ENCODE peak calls at places on chromosome 15, in four cellular contexts. One of them, this sample, is unnamed. For H3K4me1 and H3K9me3, the result is how much of the 10 kb centered on the place peaks cover.

GRCh38 chr15:29125382-29126207 is 144.0 kb downstream of the NSMCE3 start:
- DNase-seq in tibial nerve: no peak
- DNase-seq in heart right ventricle: no peak
- DNase-seq in neural progenitor cell: no peak
- DNase-seq in this sample: no peak

GRCh38 chr15:77002954-77003912 is 8.3 kb downstream of the PSTPIP1 start:
- DNase-seq in tibial nerve: no peak
- DNase-seq in heart right ventricle: peak
- DNase-seq in neural progenitor cell: no peak
- DNase-seq in this sample: peak

GRCh38 chr15:89888214-89888804 is 5.5 kb downstream of the AP3S2 start:
- DNase-seq in neural progenitor cell: peak
- DNase-seq in heart right ventricle: no peak
- DNase-seq in tibial nerve: no peak
- DNase-seq in this sample: no peak

GRCh38 chr15:69631978-69632377 is 179.4 kb downstream of the RPLP1 start:
- DNase-seq in neural progenitor cell: no peak
- DNase-seq in heart right ventricle: no peak
- DNase-seq in tibial nerve: no peak
- DNase-seq in this sample: no peak

GRCh38 chr15:69290346-69291164 is 8.2 kb upstream of the PAQR5 start:
- DNase-seq in heart right ventricle: peak
- DNase-seq in neural progenitor cell: no peak
- DNase-seq in tibial nerve: peak
- DNase-seq in this sample: no peak

GRCh38 chr15:88258021-88258641 is 1.6 kb upstream of the NTRK3 start:
- DNase-seq in neural progenitor cell: peak
- DNase-seq in tibial nerve: no peak
- DNase-seq in heart right ventricle: peak
- DNase-seq in this sample: no peak

GRCh38 chr15:41967506-41968206 is 4.7 kb downstream of the EHD4 start:
- DNase-seq in heart right ventricle: peak
- DNase-seq in neural progenitor cell: peak
- DNase-seq in tibial nerve: no peak
- DNase-seq in this sample: no peak

GRCh38 chr15:44264148-44264547 is 24.4 kb upstream of the GOLM2 start:
- DNase-seq in neural progenitor cell: no peak
- DNase-seq in tibial nerve: no peak
- DNase-seq in heart right ventricle: no peak
- DNase-seq in this sample: no peak

GRCh38 chr15:91866371-91866905 is 12.9 kb downstream of the SLCO3A1 start:
- DNase-seq in neural progenitor cell: no peak
- DNase-seq in tibial nerve: no peak
- DNase-seq in heart right ventricle: peak
- DNase-seq in this sample: peak

GRCh38 chr15:48802867-48803266 is 8.0 kb downstream of the CEP152 start:
- DNase-seq in tibial nerve: no peak
- DNase-seq in neural progenitor cell: no peak
- DNase-seq in heart right ventricle: no peak
- DNase-seq in this sample: no peak

GRCh38 chr15:29788433-29789034 is 33.7 kb downstream of the TJP1 start:
- DNase-seq in heart right ventricle: no peak
- DNase-seq in tibial nerve: no peak
- DNase-seq in neural progenitor cell: no peak
- DNase-seq in this sample: no peak

GRCh38 chr15:81419304-81419943 is 45.4 kb upstream of the TMC3 start:
- DNase-seq in neural progenitor cell: peak
- DNase-seq in tibial nerve: no peak
- DNase-seq in heart right ventricle: no peak
- DNase-seq in this sample: no peak

GRCh38 chr15:71698752-71699151 is 111.6 kb upstream of the NR2E3 start:
- DNase-seq in neural progenitor cell: no peak
- DNase-seq in heart right ventricle: no peak
- DNase-seq in tibial nerve: no peak
- DNase-seq in this sample: no peak
- H3K4me1 ChIP-seq in neural progenitor cell: under half
- H3K4me1 ChIP-seq in heart right ventricle: under half
- H3K4me1 ChIP-seq in tibial nerve: under half
- H3K4me1 ChIP-seq in this sample: under half

GRCh38 chr15:25094066-25094465 is 139.3 kb downstream of the SNRPN start:
- DNase-seq in tibial nerve: no peak
- DNase-seq in neural progenitor cell: no peak
- DNase-seq in heart right ventricle: no peak
- DNase-seq in this sample: no peak

GRCh38 chr15:25094519-25094918 is 139.7 kb downstream of the SNRPN start:
- DNase-seq in neural progenitor cell: no peak
- DNase-seq in heart right ventricle: no peak
- DNase-seq in tibial nerve: no peak
- DNase-seq in this sample: no peak

GRCh38 chr15:25093455-25094029 is 138.8 kb downstream of the SNRPN start:
- DNase-seq in neural progenitor cell: no peak
- DNase-seq in heart right ventricle: no peak
- DNase-seq in tibial nerve: no peak
- DNase-seq in this sample: no peak

GRCh38 chr15:25091421-25092158 is 136.8 kb downstream of the SNRPN start:
- DNase-seq in neural progenitor cell: no peak
- DNase-seq in tibial nerve: no peak
- DNase-seq in heart right ventricle: no peak
- DNase-seq in this sample: no peak

DNA sequence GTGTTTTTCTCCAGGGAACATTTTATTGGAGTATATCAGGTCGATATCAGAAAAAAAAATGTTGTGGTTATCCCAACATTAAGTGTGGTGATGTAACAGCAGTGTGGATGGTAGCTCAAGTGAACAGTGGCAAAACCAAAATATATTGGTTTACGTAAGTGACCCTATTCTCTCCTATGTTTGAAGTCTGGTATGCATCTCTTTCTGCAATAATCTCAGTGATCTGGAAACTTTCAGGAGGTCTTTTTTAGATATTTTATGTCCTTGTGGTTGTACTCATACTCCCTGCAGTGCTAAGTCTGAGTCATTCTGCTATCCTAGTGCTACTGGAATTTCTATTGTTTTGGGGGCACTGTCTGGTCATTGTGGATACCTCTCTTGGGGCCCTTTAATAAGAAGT is 137.9 kb downstream of the SNRPN start:
- DNase-seq in heart right ventricle: no peak
- DNase-seq in tibial nerve: no peak
- DNase-seq in neural progenitor cell: no peak
- DNase-seq in this sample: no peak
- H3K9me3 ChIP-seq in heart right ventricle: under half
- H3K9me3 ChIP-seq in tibial nerve: under half
- H3K9me3 ChIP-seq in neural progenitor cell: under half
- H3K9me3 ChIP-seq in this sample: half or more

DNA sequence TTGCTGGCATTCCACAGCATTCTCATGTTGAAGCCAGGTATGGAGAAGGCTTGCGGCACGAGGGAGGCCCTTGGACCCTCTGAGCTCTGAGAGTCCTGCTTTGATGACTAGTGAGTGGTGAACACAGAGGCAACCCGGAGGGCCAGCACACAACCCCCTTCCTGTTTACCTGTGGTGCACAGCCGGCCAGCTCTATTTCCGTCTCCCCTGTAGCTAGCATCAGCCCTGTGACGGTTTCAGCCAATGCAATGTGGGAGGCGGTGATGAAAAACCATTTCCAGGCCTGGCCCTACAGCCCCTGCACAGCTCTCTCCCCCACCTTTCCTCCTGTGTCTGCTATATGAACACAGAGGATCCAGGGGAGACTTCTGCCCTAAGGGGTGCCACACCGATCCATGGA is 76.8 kb upstream of the KLHL25 start:
- DNase-seq in tibial nerve: no peak
- DNase-seq in neural progenitor cell: no peak
- DNase-seq in heart right ventricle: no peak
- DNase-seq in this sample: no peak
- H3K4me1 ChIP-seq in tibial nerve: under half
- H3K4me1 ChIP-seq in neural progenitor cell: under half
- H3K4me1 ChIP-seq in heart right ventricle: under half
- H3K4me1 ChIP-seq in this sample: under half

GRCh38 chr15:25238126-25238525 is 200.7 kb downstream of the UBE3A start:
- DNase-seq in tibial nerve: no peak
- DNase-seq in neural progenitor cell: no peak
- DNase-seq in heart right ventricle: no peak
- DNase-seq in this sample: peak
- H3K9me3 ChIP-seq in tibial nerve: under half
- H3K9me3 ChIP-seq in neural progenitor cell: under half
- H3K9me3 ChIP-seq in heart right ventricle: under half
- H3K9me3 ChIP-seq in this sample: under half